ENCODE peak calls at places on chromosomes 16 and 17, in six cellular contexts. O is heart right ventricle, D is tibial nerve, L is chondrocyte, S is lower leg skin, H is H9. C is an unnamed sample.

GRCh38 chr16:85221810-85222150 is 109.5 kb upstream of the CIBAR2 start:
- DNase-seq in L (no peak), S (no peak), O (no peak), H (no peak), D (no peak), C (no peak)

GRCh38 chr16:10949424-10949970 is 5.1 kb downstream of the CLEC16A start:
- DNase-seq in L (no peak), D (no peak), O (no peak), S (no peak), H (peak; percentile 88), C (peak; percentile 75)

GRCh38 chr17:45404870-45405249 is 27.8 kb downstream of the ARHGAP27 start:
- DNase-seq in D (no peak), H (no peak), L (peak; percentile 84), O (no peak), S (no peak), C (no peak)

GRCh38 chr16:74737521-74737920 is 36.9 kb upstream of the MLKL start:
- DNase-seq in D (no peak), S (no peak), O (no peak), H (no peak), L (peak; percentile 57), C (no peak)

GRCh38 chr17:47295037-47295873 is 28.5 kb upstream of the EFCAB13 start:
- DNase-seq in S (peak; percentile 82), D (peak; percentile 54), H (no peak), O (no peak), L (no peak), C (no peak)

GRCh38 chr17:29645516-29646051 is 22.9 kb upstream of the CORO6 start:
- DNase-seq in S (peak; percentile 95), L (no peak), D (peak; percentile 82), O (peak; percentile 49), H (no peak), C (peak; percentile 46)

GRCh38 chr17:7380855-7381683 is at the start of gene TNK1:
- DNase-seq in L (no peak), S (peak; percentile 95), O (peak; percentile 57), H (peak; percentile 74), D (no peak), C (no peak)

GRCh38 chr17:77009877-77010276 is 130.9 kb upstream of the SEC14L1 start:
- DNase-seq in S (no peak), O (no peak), D (no peak), H (no peak), L (no peak), C (no peak)

GRCh38 chr17:56257075-56257474 is 103.8 kb downstream of the ANKFN1 start:
- DNase-seq in O (no peak), H (no peak), D (no peak), S (no peak), L (no peak), C (no peak)

GRCh38 chr16:66604376-66605176 is at the start of gene CMTM3:
- DNase-seq in L (no peak), O (peak; percentile 76), D (peak; percentile 59), H (peak; percentile 86), S (peak; percentile 95), C (peak; percentile 82)

GRCh38 chr16:86519649-86520316 is 9.5 kb downstream of the FOXF1 start:
- DNase-seq in L (no peak), H (peak; percentile 73), S (no peak), O (peak; percentile 66), D (no peak), C (peak; percentile 59)

GRCh38 chr16:49857423-49858181 is 1.7 kb upstream of the ZNF423 start:
- DNase-seq in S (no peak), L (no peak), H (peak; percentile 88), O (peak; percentile 62), D (peak; percentile 16), C (peak; percentile 63)

GRCh38 chr16:31472559-31473203 is 729 bp downstream of the TGFB1I1 start:
- DNase-seq in S (peak; percentile 98), H (peak; percentile 86), L (peak; percentile 96), D (peak; percentile 83), O (peak; percentile 90), C (peak; percentile 67)

GRCh38 chr16:59854846-59855439 is 1120.8 kb upstream of the GOT2 start:
- DNase-seq in L (no peak), S (no peak), H (no peak), O (no peak), D (no peak), C (no peak)

GRCh38 chr17:48352630-48353029 is 77.4 kb downstream of the SKAP1 start:
- DNase-seq in L (no peak), D (no peak), H (no peak), O (no peak), S (no peak), C (peak; percentile 42)

GRCh38 chr17:41167561-41167960 is 460 bp downstream of the KRTAP4-3 start:
- DNase-seq in L (no peak), H (no peak), O (no peak), D (no peak), S (no peak), C (no peak)

GRCh38 chr17:50550661-50551432 is 3.9 kb downstream of the SPATA20 start:
- DNase-seq in D (peak; percentile 57), S (peak; percentile 94), L (no peak), H (peak; percentile 98), O (peak; percentile 80), C (peak; percentile 33)

GRCh38 chr17:77365584-77366186 is 224.9 kb downstream of the SEC14L1 start:
- DNase-seq in O (peak; percentile 66), S (no peak), D (no peak), H (no peak), L (peak; percentile 54), C (peak; percentile 59)

GRCh38 chr16:78098087-78098486 is 1.4 kb upstream of the WWOX start:
- DNase-seq in H (no peak), L (no peak), D (no peak), S (no peak), O (no peak), C (peak; percentile 48)

GRCh38 chr17:73524941-73525679 is 119.1 kb downstream of the SDK2 start:
- DNase-seq in O (no peak), S (no peak), L (peak; percentile 72), H (no peak), D (no peak), C (no peak)

GRCh38 chr17:6070280-6070894 is at the start of gene WSCD1:
- DNase-seq in H (no peak), O (peak; percentile 42), L (peak; percentile 54), D (no peak), S (no peak), C (no peak)

GRCh38 chr16:4266372-4266771 is 6.5 kb downstream of the TFAP4 start:
- DNase-seq in S (no peak), H (peak; percentile 58), L (no peak), O (no peak), D (no peak), C (no peak)

GRCh38 chr16:83967091-83967490 is 953 bp upstream of the NECAB2 start:
- DNase-seq in O (no peak), L (peak; percentile 19), H (no peak), D (no peak), S (no peak), C (no peak)

GRCh38 chr17:42521036-42521435 is 15.0 kb upstream of the NAGLU start:
- DNase-seq in H (peak; percentile 23), O (no peak), D (no peak), S (no peak), L (peak; percentile 54), C (no peak)

GRCh38 chr17:1360975-1361374 is 39.0 kb downstream of the YWHAE start:
- DNase-seq in H (no peak), S (no peak), D (no peak), L (no peak), O (no peak), C (peak; percentile 48)

GRCh38 chr16:57051696-57052228 is 40.6 kb upstream of the CPNE2 start:
- DNase-seq in L (no peak), S (no peak), O (no peak), D (no peak), H (no peak), C (peak; percentile 61)

DNA sequence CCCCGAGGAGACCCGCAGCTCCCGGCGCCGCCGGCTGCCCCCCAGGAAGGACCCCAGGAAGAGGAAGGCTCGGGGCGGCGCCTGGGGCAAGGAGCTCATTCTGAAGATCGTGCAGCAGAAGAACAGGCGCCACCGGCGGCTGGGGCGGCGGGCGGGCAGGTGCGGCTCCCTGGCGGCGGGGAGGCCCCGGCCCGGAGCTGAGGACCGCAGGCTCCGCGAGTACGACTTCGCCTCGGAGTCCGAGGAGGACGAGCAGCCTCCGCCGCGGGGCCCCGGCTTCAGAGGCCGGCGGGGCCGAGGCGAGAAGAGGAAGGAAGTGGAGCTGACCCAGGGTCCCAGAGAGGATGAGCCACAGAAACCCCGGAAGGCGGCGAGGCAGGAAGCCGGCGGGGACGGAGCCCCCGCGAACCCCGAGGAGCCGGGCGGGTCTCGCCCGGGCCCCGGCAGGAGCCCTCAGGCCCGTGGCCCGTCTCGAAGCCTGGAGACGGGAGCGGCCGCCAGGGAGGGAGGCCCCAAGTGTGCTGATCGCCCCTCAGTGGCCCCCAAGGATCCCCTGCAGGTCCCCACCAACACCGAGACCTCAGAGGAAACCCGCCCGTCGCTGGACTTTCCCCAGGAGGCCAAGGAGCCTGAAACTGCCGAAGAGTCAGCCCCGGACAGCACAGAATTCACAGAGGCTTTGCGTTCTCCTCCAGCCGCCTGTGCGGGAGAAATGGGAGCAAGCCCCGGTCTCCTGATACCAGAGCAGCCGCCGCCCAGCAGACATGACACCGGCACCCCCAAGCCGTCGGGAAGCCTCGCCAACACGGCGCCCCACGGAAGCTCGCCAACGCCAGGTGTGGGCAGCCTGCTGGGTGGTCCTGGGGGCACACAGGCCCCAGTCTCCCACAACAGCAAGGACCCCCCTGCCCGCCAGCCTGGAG is 22.3 kb upstream of the ZFPM1 start:
- DNase-seq in L (no peak), O (peak; percentile 49), H (peak; percentile 66), D (no peak), S (no peak), C (peak; percentile 59)
- TF ChIP-seq CTCF in L (no peak), O (no peak), H (no peak), D (no peak), S (no peak), C (no peak)

GRCh38 chr17:64615025-64615677 is 47.0 kb downstream of the SMURF2 start:
- DNase-seq in L (no peak), O (no peak), S (no peak), D (no peak), H (no peak), C (no peak)
- TF ChIP-seq CTCF in L (peak; percentile 49), O (no peak), S (no peak), D (no peak), H (no peak), C (no peak)

DNA sequence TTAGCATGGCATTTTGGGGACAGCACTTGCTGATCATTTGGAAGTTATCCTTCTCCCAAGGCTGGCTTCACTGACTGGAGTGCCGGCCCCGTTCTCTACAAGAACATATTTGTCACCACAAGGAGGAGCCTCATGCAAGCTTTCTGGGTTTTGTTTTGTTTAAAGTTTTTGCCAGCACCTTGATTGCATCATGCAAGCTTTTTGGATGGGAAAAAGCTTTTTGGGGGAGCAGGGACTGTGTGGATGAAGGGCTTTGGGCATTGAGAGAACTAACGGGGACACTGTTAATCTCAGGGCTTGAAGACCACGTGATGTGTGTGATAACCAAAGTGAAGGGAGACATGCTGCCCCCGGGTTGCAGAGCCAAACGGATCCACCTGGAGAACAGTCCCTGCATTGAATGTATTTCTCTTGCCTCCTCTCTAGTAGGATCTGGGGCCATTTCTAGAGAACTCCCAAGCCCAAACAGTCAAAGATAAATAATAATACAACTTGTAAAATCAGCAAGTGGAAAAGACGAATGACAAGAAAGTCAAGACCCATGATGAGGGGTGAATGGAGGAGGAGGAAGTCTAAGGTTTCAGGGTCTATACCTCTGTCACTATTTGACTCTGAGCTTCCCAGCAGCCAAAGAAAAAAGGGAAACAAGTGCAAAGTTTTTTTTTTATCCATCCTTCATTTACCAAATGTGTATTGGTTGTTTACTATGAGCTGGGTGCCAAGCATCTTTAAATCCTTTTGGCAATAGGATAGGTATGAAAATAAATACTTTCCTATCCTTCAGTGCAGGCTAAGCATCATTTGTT is 17.2 kb downstream of the TMEM114 start:
- DNase-seq in S (peak; percentile 78), L (no peak), H (peak; percentile 56), O (no peak), D (no peak), C (peak; percentile 18)
- TF ChIP-seq CTCF in S (no peak), L (peak; percentile 75), H (peak; percentile 77), O (no peak), D (peak; percentile 55), C (peak; percentile 47)

GRCh38 chr17:62995377-62995885 is 29.4 kb downstream of the TANC2 start:
- DNase-seq in O (no peak), H (no peak), L (no peak), D (no peak), S (no peak), C (peak; percentile 60)
- TF ChIP-seq CTCF in O (no peak), H (peak; percentile 75), L (peak; percentile 81), D (no peak), S (no peak), C (peak; percentile 73)

C was measured in activated CD8-positive, alpha-beta T cell treated with anti-CD3 and anti-CD28 coated beads for 36 hours.